ENCODE peak calls at places on chromosomes 1 and 21, in ten cellular contexts. Z, B, R, W, G, A, E, X, I and C are unnamed samples. For H3K4me1, the result is how much of the 10 kb centered on the place peaks cover.

GRCh38 chr1:174768516-174768915 is 231.2 kb upstream of the CACYBP start:
- DNase-seq in I (no peak), E (no peak), X (no peak), A (no peak), B (no peak), G (no peak), Z (no peak), W (no peak), R (no peak), C (no peak)

GRCh38 chr1:225437710-225438437 is 10.0 kb upstream of the LBR start:
- DNase-seq in R (no peak), B (no peak), X (no peak), W (no peak), E (no peak), G (no peak), A (peak), Z (no peak), I (no peak), C (no peak)

GRCh38 chr1:236066828-236067386 is 2.0 kb upstream of the NID1 start:
- DNase-seq in A (no peak), I (peak), E (no peak), X (peak), R (peak), Z (peak), B (peak), G (peak), W (peak), C (no peak)

GRCh38 chr21:42062543-42063022 is 8.5 kb upstream of the UMODL1 start:
- DNase-seq in E (no peak), R (peak), Z (no peak), I (peak), A (no peak), B (peak), G (no peak), X (no peak), W (no peak), C (peak)

GRCh38 chr1:81660286-81660685 is 140.4 kb upstream of the ADGRL2 start:
- DNase-seq in G (no peak), B (no peak), Z (no peak), I (no peak), W (no peak), E (no peak), X (no peak), A (no peak), R (no peak), C (no peak)

GRCh38 chr1:160081261-160081936 is at the start of gene KCNJ9:
- DNase-seq in R (no peak), I (no peak), B (no peak), E (no peak), A (peak), W (no peak), Z (no peak), X (no peak), G (no peak), C (no peak)

GRCh38 chr1:27179373-27179772 is 24.4 kb upstream of the SLC9A1 start:
- DNase-seq in G (no peak), B (no peak), R (no peak), X (no peak), W (no peak), Z (no peak), A (no peak), I (no peak), E (no peak), C (no peak)

GRCh38 chr1:225388372-225388771 is 39.5 kb downstream of the LBR start:
- DNase-seq in I (no peak), E (no peak), A (no peak), W (no peak), G (no peak), Z (no peak), R (no peak), X (no peak), B (no peak), C (no peak)

GRCh38 chr1:112320035-112320429 is 76.0 kb upstream of the CTTNBP2NL start:
- DNase-seq in X (no peak), E (no peak), I (no peak), B (no peak), G (no peak), A (no peak), R (no peak), Z (no peak), W (no peak), C (no peak)

GRCh38 chr21:41951876-41952567 is 1.8 kb downstream of the C2CD2 start:
- DNase-seq in I (no peak), G (no peak), R (no peak), A (no peak), E (no peak), Z (no peak), B (no peak), X (no peak), W (no peak), C (no peak)

GRCh38 chr1:183622884-183623785 is 12.4 kb downstream of the ARPC5 start:
- DNase-seq in R (peak), X (peak), E (peak), A (peak), G (no peak), I (peak), B (no peak), Z (no peak), W (peak), C (no peak)

GRCh38 chr21:28729887-28730286 is 262.8 kb downstream of the LTN1 start:
- DNase-seq in G (no peak), R (no peak), I (no peak), E (no peak), A (no peak), B (no peak), W (no peak), Z (no peak), X (no peak), C (no peak)

GRCh38 chr1:201311356-201312011 is 28.2 kb downstream of the PKP1 start:
- DNase-seq in E (no peak), Z (no peak), W (peak), X (no peak), I (no peak), G (no peak), B (peak), R (no peak), A (no peak), C (no peak)

GRCh38 chr1:32992489-32993214 is 28.0 kb upstream of the RNF19B start:
- DNase-seq in R (peak), A (peak), G (peak), W (peak), I (peak), Z (peak), E (peak), B (peak), X (peak), C (peak)

GRCh38 chr1:44819257-44819593 is 10.9 kb downstream of the BTBD19 start:
- DNase-seq in E (no peak), Z (peak), X (no peak), A (no peak), B (no peak), W (no peak), G (peak), I (no peak), R (no peak), C (no peak)

GRCh38 chr1:171742577-171742922 is 685 bp upstream of the VAMP4 start:
- DNase-seq in Z (peak), B (no peak), A (peak), I (peak), W (peak), E (peak), G (peak), X (peak), R (peak), C (no peak)

GRCh38 chr1:59367269-59368006 is 70.5 kb downstream of the FGGY start:
- DNase-seq in B (no peak), X (peak), G (peak), I (peak), W (no peak), A (no peak), E (no peak), R (peak), Z (peak), C (no peak)

GRCh38 chr1:94553931-94554330 is 12.4 kb upstream of the F3 start:
- DNase-seq in E (no peak), X (no peak), B (no peak), Z (no peak), R (no peak), W (no peak), G (no peak), A (no peak), I (no peak), C (no peak)
- H3K4me3 ChIP-seq in E (no peak), X (no peak), B (no peak), Z (no peak), R (no peak), W (no peak), G (no peak), A (no peak), I (no peak), C (no peak)

DNA sequence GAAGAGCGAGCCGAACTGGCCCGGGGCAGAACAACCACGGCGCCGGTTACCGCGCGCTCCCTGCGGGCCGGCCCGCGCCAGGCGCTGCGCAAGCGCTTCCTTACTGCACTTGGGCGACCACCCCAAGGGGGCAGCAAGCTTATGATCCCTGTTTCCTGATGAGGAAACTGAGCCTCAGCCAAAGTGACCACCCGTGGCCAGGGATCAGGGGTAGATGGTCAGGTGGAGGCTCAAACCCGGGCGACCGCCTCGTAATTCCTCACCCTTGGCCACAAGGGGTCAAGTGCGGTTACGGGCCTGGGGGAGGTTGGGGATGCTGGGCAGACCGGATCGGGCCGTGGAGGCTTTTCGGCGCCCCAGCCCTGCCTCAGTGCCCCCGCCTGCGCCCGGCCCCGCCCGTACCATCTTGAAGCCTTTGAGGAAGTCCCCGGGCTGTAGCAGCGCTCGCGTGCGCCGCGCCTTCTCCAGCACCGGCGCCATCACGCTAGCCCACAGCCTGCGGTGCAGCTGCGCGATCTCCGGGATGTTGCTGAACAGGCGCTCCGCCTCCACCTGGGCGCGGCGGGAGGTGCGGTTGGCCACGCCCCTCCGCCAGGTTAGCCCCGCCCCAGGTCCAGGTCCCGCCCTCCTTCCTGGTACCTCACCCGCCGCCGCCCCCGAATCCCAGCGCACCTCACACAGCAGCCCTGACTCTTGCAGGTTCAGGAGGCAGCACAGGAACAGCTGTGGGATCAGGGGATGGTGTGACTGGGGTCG is 5.3 kb upstream of the TNFRSF25 start:
- DNase-seq in G (no peak), X (no peak), B (peak), I (no peak), Z (no peak), W (no peak), E (no peak), A (peak), R (no peak), C (no peak)
- TF ChIP-seq POLR2A in G (no peak), X (no peak), B (no peak), I (peak), Z (no peak), W (no peak), E (no peak), A (no peak), R (no peak), C (no peak)

GRCh38 chr1:3464649-3465025 is 10.2 kb downstream of the ARHGEF16 start:
- DNase-seq in I (no peak), W (no peak), R (no peak), B (peak), A (no peak), E (no peak), Z (no peak), G (no peak), X (no peak), C (no peak)
- H3K4me1 ChIP-seq in I (under half), W (under half), R (under half), B (under half), A (under half), E (under half), Z (half or more), G (under half), X (under half), C (half or more)

GRCh38 chr1:212783976-212784375 is 7.6 kb downstream of the NSL1 start:
- DNase-seq in A (no peak), W (no peak), E (no peak), B (no peak), R (no peak), I (no peak), Z (no peak), G (no peak), X (no peak), C (no peak)

GRCh38 chr1:212781225-212781624 is 10.4 kb downstream of the NSL1 start:
- DNase-seq in R (no peak), I (no peak), X (no peak), W (no peak), E (no peak), G (no peak), B (no peak), A (no peak), Z (no peak), C (no peak)

GRCh38 chr1:212777166-212777565 is 14.4 kb downstream of the NSL1 start:
- DNase-seq in E (no peak), Z (no peak), B (no peak), I (no peak), R (no peak), G (no peak), A (no peak), X (no peak), W (no peak), C (no peak)

GRCh38 chr1:212782422-212783154 is 9.0 kb downstream of the NSL1 start:
- DNase-seq in G (no peak), B (no peak), Z (no peak), R (no peak), I (no peak), E (no peak), W (no peak), X (no peak), A (peak), C (no peak)

GRCh38 chr1:212780759-212781158 is 10.8 kb downstream of the NSL1 start:
- DNase-seq in E (no peak), W (no peak), B (no peak), X (no peak), R (no peak), I (no peak), Z (no peak), G (no peak), A (no peak), C (no peak)
- H3K4me3 ChIP-seq in E (no peak), W (no peak), B (no peak), X (no peak), R (no peak), I (no peak), Z (no peak), G (no peak), A (no peak), C (no peak)

DNA sequence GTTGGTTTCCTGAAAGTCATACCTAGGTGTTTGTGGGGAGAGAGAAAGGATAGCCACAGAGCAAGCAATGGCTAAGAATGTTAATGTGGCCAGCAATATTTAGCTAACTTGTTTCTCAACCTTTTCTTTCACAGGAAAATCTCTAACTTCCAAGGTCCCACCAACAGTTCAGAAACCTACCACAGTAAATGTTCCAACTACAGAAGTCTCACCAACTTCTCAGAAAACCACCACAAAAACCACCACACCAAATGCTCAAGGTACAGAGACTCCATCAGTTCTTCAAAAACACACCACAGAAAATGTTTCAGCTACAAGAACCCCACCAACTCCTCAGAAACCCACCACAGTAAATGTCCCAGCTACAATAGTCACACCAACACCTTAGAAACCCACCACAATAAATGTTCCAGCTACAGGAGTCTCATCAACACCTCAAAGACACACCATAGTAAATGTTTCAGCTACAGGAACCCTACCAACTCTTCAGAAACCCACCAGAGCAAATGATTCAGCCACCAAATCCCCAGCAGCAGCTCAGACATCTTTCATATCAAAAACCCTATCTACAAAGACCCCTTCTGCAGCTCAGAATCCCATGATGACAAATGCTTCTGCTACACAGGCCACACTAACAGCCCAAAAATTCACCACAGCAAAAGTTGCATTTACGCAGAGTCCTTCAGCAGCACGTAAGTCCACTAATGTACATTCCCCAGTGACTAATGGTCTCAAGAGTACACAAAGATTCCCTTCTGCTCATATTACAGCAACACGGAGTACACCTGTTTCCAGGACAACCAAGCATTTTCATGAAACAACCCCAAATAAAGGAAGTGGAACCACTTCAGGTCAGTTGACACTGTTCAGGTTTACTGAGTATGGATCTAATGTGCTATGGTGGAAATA is 15.3 kb downstream of the CD55 start:
- DNase-seq in I (peak), X (no peak), G (no peak), R (no peak), E (peak), Z (no peak), W (no peak), A (no peak), B (no peak), C (no peak)
- TF ChIP-seq POLR2A in I (no peak), X (no peak), G (no peak), R (no peak), E (no peak), Z (no peak), W (no peak), A (no peak), B (no peak), C (no peak)

DNA sequence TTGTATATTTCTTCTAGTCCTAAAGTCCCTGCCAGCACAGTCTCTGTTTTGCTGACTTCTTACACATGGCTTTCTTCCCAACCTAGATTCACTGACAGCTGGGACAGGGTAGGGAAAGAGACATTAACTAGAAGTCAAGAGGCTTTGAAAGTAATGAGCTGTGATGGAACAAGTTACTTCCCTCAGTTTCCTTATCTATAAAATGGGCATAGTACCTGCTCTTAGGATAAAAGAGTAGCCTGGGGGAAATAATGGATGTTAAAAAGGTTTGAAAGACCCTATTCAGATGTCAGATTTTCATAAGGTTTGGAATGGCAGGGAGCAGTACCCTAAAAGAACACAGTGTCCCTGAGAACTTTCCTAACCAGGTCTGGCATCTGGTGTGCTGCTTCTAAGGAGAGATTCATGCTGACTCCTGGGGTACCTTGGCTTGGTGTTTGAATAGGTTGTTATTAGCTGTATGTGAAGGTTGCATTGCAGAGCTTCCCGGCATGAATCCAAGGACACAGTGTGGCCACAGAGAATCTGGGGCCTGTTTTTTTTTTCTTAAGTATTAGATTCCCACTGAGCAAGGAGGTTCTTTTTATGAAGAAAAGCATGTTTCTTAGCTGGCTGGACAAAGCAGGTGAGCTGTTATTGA is 47.6 kb downstream of the RASSF5 start:
- DNase-seq in W (no peak), R (no peak), B (no peak), E (no peak), G (no peak), Z (no peak), A (no peak), X (no peak), I (no peak), C (no peak)
- H3K4me1 ChIP-seq in W (under half), R (half or more), B (under half), E (under half), G (under half), Z (half or more), A (half or more), X (under half), I (under half), C (under half)

DNA sequence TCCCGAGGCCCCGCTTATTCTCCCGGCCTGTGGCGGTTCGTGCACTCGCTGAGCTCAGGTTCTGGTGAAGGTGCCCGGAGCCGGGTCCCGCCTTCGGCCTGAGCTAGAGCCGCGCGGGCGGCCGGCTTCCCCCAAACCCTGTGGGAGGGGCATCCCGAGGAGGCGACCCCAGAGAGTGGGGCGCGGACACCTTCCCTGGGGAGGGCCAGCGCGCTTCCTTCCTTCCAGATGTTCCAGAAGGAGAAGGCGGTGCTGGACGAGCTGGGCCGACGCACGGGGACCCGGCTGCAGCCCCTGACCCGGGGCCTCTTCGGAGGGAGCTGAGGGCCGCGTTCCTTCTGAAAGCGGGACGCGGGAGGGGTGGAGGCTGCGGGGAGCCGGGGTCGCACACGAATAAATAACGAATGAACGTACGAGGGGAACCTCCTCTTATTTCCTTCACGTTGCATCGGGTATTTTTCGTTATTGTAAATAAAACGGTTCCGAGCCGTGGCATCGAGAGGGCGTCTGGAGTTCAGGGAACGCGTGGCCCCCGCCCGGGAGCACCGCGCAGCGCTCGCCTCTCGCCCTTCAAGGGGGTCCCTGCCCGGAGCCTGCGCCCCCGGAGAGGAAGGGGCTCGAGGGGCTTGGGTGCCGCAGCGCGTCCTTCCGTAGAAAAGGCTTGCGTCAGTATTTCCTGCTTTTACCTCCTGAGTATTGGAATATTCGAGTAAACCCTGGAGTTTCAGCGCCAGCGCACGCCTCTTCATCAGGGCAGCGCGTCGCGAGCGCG is 11.4 kb downstream of the YBEY start:
- DNase-seq in E (no peak), X (no peak), I (no peak), B (no peak), G (no peak), R (peak), W (no peak), Z (no peak), A (no peak), C (no peak)
- H3K4me3 ChIP-seq in E (no peak), X (peak), I (peak), B (peak), G (peak), R (peak), W (peak), Z (peak), A (no peak), C (peak)

GRCh38 chr1:75785964-75786853 is at the start of gene RABGGTB:
- DNase-seq in A (peak), R (peak), W (peak), E (peak), B (peak), I (peak), X (peak), Z (peak), G (peak), C (peak)
- TF ChIP-seq POLR2A in A (peak), R (peak), W (peak), E (peak), B (peak), I (peak), X (peak), Z (peak), G (peak), C (no peak)